ENCODE peak calls at places on chromosome 13, in ten cellular contexts. J is breast epithelium, E is caudate nucleus, F is fibroblast of lung, Q is IMR-90, Z is body of pancreas, O is aorta, T is WERI-Rb-1, K is right lobe of liver, R is PC-3. X is an unnamed sample.

GRCh38 chr13:109700176-109700575 is 86.2 kb downstream of the IRS2 start:
- DNase-seq in J (peak), E (no peak), F (peak), Q (peak), Z (peak), O (no peak), T (peak), K (peak), R (peak), X (no peak)

GRCh38 chr13:79361299-79361698 is 44.8 kb downstream of the RBM26 start:
- DNase-seq in J (no peak), E (no peak), F (no peak), Q (no peak), Z (no peak), O (no peak), T (no peak), K (no peak), R (no peak), X (no peak)

GRCh38 chr13:28313579-28313978 is 175.2 kb downstream of the PAN3 start:
- DNase-seq in J (no peak), E (no peak), F (peak), Q (peak), Z (no peak), O (no peak), T (peak), K (no peak), R (no peak), X (no peak)

GRCh38 chr13:104962411-104962810 is 1573.1 kb downstream of the EFNB2 start:
- DNase-seq in J (no peak), E (no peak), F (no peak), Q (no peak), Z (no peak), O (no peak), T (no peak), K (no peak), R (no peak), X (no peak)

GRCh38 chr13:67230243-67230773 is at the start of gene PCDH9:
- DNase-seq in J (peak), E (peak), F (peak), Q (peak), Z (peak), O (peak), T (peak), K (peak), R (peak), X (peak)

GRCh38 chr13:63435668-63436275 is 2020.1 kb upstream of the PCDH20 start:
- DNase-seq in J (no peak), E (no peak), F (peak), Q (peak), Z (no peak), O (no peak), T (no peak), K (no peak), R (peak), X (no peak)

GRCh38 chr13:112968910-112969691 is at the start of gene MCF2L:
- DNase-seq in J (no peak), E (no peak), F (peak), Q (peak), Z (peak), O (peak), T (peak), K (peak), R (peak), X (peak)

GRCh38 chr13:53191091-53191490 is 162.5 kb downstream of the OLFM4 start:
- DNase-seq in J (no peak), E (no peak), F (peak), Q (peak), Z (no peak), O (no peak), T (no peak), K (no peak), R (peak), X (no peak)

GRCh38 chr13:41179593-41180250 is 14.6 kb downstream of the KBTBD7 start:
- DNase-seq in J (no peak), E (no peak), F (peak), Q (peak), Z (no peak), O (no peak), T (no peak), K (no peak), R (peak), X (no peak)

GRCh38 chr13:37753776-37754175 is 115.8 kb downstream of the TRPC4 start:
- DNase-seq in J (no peak), E (no peak), F (no peak), Q (no peak), Z (no peak), O (no peak), T (no peak), K (no peak), R (no peak), X (no peak)

GRCh38 chr13:35987572-35988513 is 143.3 kb downstream of the DCLK1 start:
- DNase-seq in J (no peak), E (no peak), F (no peak), Q (no peak), Z (no peak), O (no peak), T (no peak), K (peak), R (no peak), X (no peak)

GRCh38 chr13:83498486-83499190 is 383.6 kb downstream of the SLITRK1 start:
- DNase-seq in J (no peak), E (no peak), F (peak), Q (peak), Z (no peak), O (no peak), T (no peak), K (no peak), R (peak), X (no peak)

GRCh38 chr13:71797487-71797886 is 69.5 kb downstream of the DACH1 start:
- DNase-seq in J (no peak), E (no peak), F (no peak), Q (no peak), Z (no peak), O (no peak), T (no peak), K (no peak), R (no peak), X (no peak)

GRCh38 chr13:111632906-111633305 is 312.5 kb downstream of the TEX29 start:
- DNase-seq in J (no peak), E (no peak), F (no peak), Q (no peak), Z (no peak), O (no peak), T (no peak), K (no peak), R (no peak), X (no peak)

GRCh38 chr13:112506046-112506445 is 81.9 kb downstream of the TUBGCP3 start:
- DNase-seq in J (no peak), E (no peak), F (no peak), Q (no peak), Z (no peak), O (no peak), T (no peak), K (no peak), R (peak), X (no peak)

GRCh38 chr13:29457299-29457698 is 138.2 kb downstream of the SLC7A1 start:
- DNase-seq in J (no peak), E (no peak), F (peak), Q (peak), Z (no peak), O (no peak), T (no peak), K (no peak), R (peak), X (no peak)

GRCh38 chr13:30696278-30697176 is 38.8 kb upstream of the ALOX5AP start:
- DNase-seq in J (no peak), E (no peak), F (peak), Q (peak), Z (peak), O (no peak), T (no peak), K (peak), R (no peak), X (no peak)

GRCh38 chr13:44870456-44870929 is 118.8 kb downstream of the NUFIP1 start:
- DNase-seq in J (peak), E (no peak), F (no peak), Q (no peak), Z (peak), O (no peak), T (no peak), K (no peak), R (peak), X (no peak)

GRCh38 chr13:82627183-82627582 is 1255.1 kb downstream of the SLITRK1 start:
- DNase-seq in J (no peak), E (no peak), F (peak), Q (peak), Z (no peak), O (no peak), T (no peak), K (no peak), R (peak), X (no peak)

GRCh38 chr13:24684600-24684998 is 4.4 kb downstream of the ATP12A start:
- DNase-seq in J (no peak), E (no peak), F (no peak), Q (no peak), Z (no peak), O (no peak), T (no peak), K (no peak), R (no peak), X (no peak)

GRCh38 chr13:66992183-66992582 is 238.0 kb downstream of the PCDH9 start:
- DNase-seq in J (no peak), E (peak), F (peak), Q (peak), Z (no peak), O (no peak), T (no peak), K (no peak), R (no peak), X (no peak)

GRCh38 chr13:30739646-30740642 is 4.6 kb downstream of the ALOX5AP start:
- DNase-seq in J (no peak), E (no peak), F (peak), Q (peak), Z (no peak), O (no peak), T (no peak), K (no peak), R (peak), X (peak)

GRCh38 chr13:81318231-81319019 is 977.5 kb upstream of the SPRY2 start:
- DNase-seq in J (no peak), E (no peak), F (no peak), Q (no peak), Z (no peak), O (no peak), T (no peak), K (no peak), R (no peak), X (no peak)

GRCh38 chr13:40028446-40028845 is 373.0 kb downstream of the COG6 start:
- DNase-seq in J (no peak), E (no peak), F (no peak), Q (no peak), Z (no peak), O (no peak), T (no peak), K (no peak), R (no peak), X (no peak)

GRCh38 chr13:100800283-100800875 is 125.8 kb upstream of the TMTC4 start:
- DNase-seq in J (no peak), E (no peak), F (no peak), Q (no peak), Z (peak), O (no peak), T (no peak), K (no peak), R (no peak), X (no peak)

DNA sequence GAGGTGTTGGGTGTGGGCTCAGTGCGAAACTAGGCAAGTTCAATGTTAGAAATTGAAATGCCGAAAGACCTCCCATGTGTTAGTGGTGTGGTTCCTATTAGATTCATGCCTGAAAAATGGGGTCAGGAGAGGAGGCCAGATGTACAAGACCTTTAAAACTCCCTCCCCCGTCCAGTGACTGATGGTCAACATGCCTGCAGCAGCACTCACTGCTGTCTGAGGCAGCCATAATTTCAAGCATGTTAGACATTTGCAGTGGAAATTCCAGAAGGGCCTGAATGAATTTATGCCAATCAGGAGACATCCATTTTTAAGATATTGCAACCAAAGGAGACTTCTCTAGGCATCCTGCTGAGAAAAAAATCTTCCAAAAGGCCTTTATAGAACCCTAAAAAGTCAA is 426.9 kb upstream of the NBEA start:
- DNase-seq in J (no peak), E (no peak), F (no peak), Q (no peak), Z (no peak), O (no peak), T (no peak), K (no peak), R (no peak), X (no peak)
- H3K27ac ChIP-seq in J (no peak), E (no peak), F (no peak), Q (no peak), Z (no peak), O (no peak), T (no peak), K (no peak), R (no peak), X (no peak)

GRCh38 chr13:74573654-74574053 is 439.4 kb upstream of the KLF12 start:
- DNase-seq in J (no peak), E (no peak), F (no peak), Q (no peak), Z (peak), O (no peak), T (peak), K (no peak), R (no peak), X (no peak)
- H3K27ac ChIP-seq in J (no peak), E (no peak), F (no peak), Q (no peak), Z (no peak), O (no peak), T (no peak), K (no peak), R (no peak), X (no peak)

DNA sequence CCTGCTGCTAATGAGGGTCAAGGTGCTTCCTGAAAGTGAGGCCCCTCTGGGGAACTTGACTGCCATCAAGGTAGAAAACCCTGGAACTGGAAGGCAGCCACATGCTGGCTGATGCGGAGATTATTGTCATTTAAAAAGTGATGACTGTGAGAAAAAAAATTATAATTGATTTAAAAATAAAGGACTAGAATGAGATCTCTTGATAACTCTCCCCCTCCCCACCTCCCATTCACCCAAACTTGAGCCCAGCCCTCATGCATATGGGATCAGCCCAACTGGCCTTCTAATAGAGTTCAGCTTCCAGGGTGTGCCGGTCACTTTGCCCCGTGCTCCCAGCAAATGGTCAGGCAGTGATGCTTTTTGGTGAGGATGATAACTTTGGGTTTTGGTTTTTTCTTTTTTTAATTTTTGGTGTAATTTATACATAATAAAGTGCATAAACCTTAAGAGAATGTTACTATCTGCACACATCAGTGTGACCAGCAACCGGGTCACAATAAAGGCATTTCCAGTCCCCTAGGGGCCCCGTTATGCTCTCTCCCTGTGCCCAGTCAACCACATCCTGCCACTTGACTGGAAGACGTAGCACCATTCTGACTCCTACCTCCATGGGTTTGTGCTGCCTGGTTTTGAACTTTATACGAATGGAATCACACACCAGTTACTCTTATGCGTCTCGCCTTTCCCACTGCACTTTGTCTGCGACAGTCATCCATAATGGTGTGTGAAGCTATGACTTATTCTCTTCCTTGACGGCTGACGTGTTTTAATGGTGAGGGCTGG is 187.9 kb downstream of the USP12 start:
- DNase-seq in J (no peak), E (no peak), F (peak), Q (no peak), Z (no peak), O (no peak), T (no peak), K (no peak), R (no peak), X (no peak)
- H3K27ac ChIP-seq in J (peak), E (no peak), F (peak), Q (peak), Z (peak), O (peak), T (no peak), K (peak), R (peak), X (no peak)

DNA sequence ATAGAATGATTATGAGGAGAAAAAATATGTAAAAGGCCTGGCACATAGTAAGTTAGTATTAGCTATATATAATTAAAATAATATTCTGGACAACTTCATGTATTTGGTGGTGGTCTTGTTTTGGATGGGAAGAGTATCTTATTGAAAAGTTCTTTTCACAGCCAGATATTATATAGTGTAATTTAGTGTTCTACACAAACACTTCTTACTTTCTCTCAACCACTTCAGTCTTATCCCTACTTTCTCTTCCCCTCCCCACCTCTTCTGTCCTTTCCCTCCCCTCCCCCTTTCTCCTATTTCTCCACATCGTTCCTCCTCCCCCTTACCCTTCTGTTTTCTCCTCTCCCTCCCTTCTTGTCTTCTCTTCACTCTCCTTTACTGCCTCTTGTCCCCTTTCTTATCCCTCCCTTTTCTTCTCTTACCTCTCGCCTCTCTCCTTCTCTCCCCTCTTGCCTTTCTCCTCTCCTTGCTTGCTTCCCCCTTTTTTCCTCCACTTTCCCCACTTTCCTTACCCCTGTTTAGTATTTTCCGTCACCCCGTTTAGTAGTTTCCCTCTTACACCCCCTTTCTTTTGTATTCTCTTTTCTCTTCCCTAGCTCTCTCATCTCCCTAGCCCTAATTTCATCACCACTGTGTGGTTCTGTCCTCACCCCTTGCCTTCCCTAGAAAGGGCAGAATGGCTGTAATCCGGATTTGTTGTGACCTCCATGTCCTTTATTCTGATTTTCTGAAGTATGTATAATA is 107.2 kb upstream of the MLNR start:
- DNase-seq in J (no peak), E (no peak), F (peak), Q (peak), Z (no peak), O (no peak), T (no peak), K (no peak), R (no peak), X (no peak)
- H3K27ac ChIP-seq in J (no peak), E (no peak), F (peak), Q (peak), Z (no peak), O (no peak), T (no peak), K (no peak), R (peak), X (no peak)

GRCh38 chr13:48040059-48040458 is 2.5 kb downstream of the NUDT15 start:
- DNase-seq in J (no peak), E (no peak), F (no peak), Q (no peak), Z (no peak), O (no peak), T (no peak), K (no peak), R (no peak), X (no peak)
- H3K27ac ChIP-seq in J (no peak), E (no peak), F (no peak), Q (no peak), Z (no peak), O (no peak), T (no peak), K (no peak), R (no peak), X (no peak)